ENCODE peak calls at places on chromosomes 3 and 15, in five cellular contexts. N, Z, X, O and U are unnamed samples. For H3K27me3, the result is how much of the 10 kb centered on the place peaks cover.

GRCh38 chr3:115100172-115100571 is 46.9 kb downstream of the ZBTB20 start:
- DNase-seq in N (no peak), Z (peak), X (no peak), O (peak), U (peak)

GRCh38 chr15:98682992-98683701 is 34.8 kb downstream of the IGF1R start:
- DNase-seq in N (no peak), Z (no peak), X (no peak), O (peak), U (no peak)

GRCh38 chr3:77186728-77187127 is 146.8 kb downstream of the ROBO2 start:
- DNase-seq in N (no peak), Z (no peak), X (no peak), O (peak), U (no peak)

GRCh38 chr15:101180620-101181307 is 71.1 kb downstream of the CHSY1 start:
- DNase-seq in N (no peak), Z (no peak), X (no peak), O (no peak), U (no peak)

GRCh38 chr15:69298697-69299441 is at the start of gene PAQR5:
- DNase-seq in N (no peak), Z (peak), X (peak), O (no peak), U (no peak)

GRCh38 chr15:41780266-41780665 is 6.0 kb downstream of the MAPKBP1 start:
- DNase-seq in N (no peak), Z (no peak), X (no peak), O (peak), U (no peak)

GRCh38 chr15:70636540-70637165 is 126.7 kb downstream of the UACA start:
- DNase-seq in N (no peak), Z (peak), X (no peak), O (no peak), U (no peak)

GRCh38 chr3:66938338-66938963 is 59.7 kb upstream of the KBTBD8 start:
- DNase-seq in N (no peak), Z (peak), X (peak), O (peak), U (peak)

GRCh38 chr15:53808058-53808703 is 48.7 kb upstream of the WDR72 start:
- DNase-seq in N (no peak), Z (peak), X (no peak), O (no peak), U (no peak)

GRCh38 chr15:75750261-75751050 is 37.8 kb upstream of the CSPG4 start:
- DNase-seq in N (no peak), Z (no peak), X (no peak), O (no peak), U (no peak)

GRCh38 chr3:85864896-85865295 is 906.1 kb downstream of the CADM2 start:
- DNase-seq in N (no peak), Z (no peak), X (no peak), O (no peak), U (no peak)

GRCh38 chr15:40843183-40843884 is 514 bp upstream of the SPINT1 start:
- DNase-seq in N (no peak), Z (no peak), X (no peak), O (no peak), U (no peak)

GRCh38 chr3:126322181-126322967 is 34.8 kb downstream of the KLF15 start:
- DNase-seq in N (no peak), Z (no peak), X (peak), O (no peak), U (no peak)

GRCh38 chr3:38163117-38163870 is 2.0 kb upstream of the OXSR1 start:
- DNase-seq in N (no peak), Z (peak), X (no peak), O (no peak), U (no peak)

GRCh38 chr15:66907826-66908502 is 157.4 kb upstream of the SMAD3 start:
- DNase-seq in N (no peak), Z (no peak), X (no peak), O (peak), U (no peak)

GRCh38 chr15:68580026-68580882 is 1.5 kb downstream of the CORO2B start:
- DNase-seq in N (no peak), Z (no peak), X (no peak), O (no peak), U (no peak)

GRCh38 chr3:191409791-191410359 is 51.1 kb upstream of the PYDC2 start:
- DNase-seq in N (no peak), Z (no peak), X (no peak), O (no peak), U (no peak)

GRCh38 chr15:57296473-57297162 is 79.7 kb upstream of the CGNL1 start:
- DNase-seq in N (no peak), Z (no peak), X (no peak), O (no peak), U (no peak)

GRCh38 chr15:34361278-34361677 is 5.7 kb downstream of the LPCAT4 start:
- DNase-seq in N (no peak), Z (no peak), X (no peak), O (no peak), U (no peak)
- TF ChIP-seq CTCF in N (no peak), Z (no peak), X (no peak), O (no peak), U (no peak)

GRCh38 chr3:169365993-169366915 is 297.3 kb downstream of the MECOM start:
- DNase-seq in N (no peak), Z (no peak), X (peak), O (no peak), U (no peak)

GRCh38 chr3:169362872-169363271 is 300.6 kb downstream of the MECOM start:
- DNase-seq in N (no peak), Z (no peak), X (no peak), O (no peak), U (no peak)

GRCh38 chr3:169362261-169362660 is 301.3 kb downstream of the MECOM start:
- DNase-seq in N (no peak), Z (no peak), X (peak), O (peak), U (no peak)

GRCh38 chr3:169367016-169367415 is 296.5 kb downstream of the MECOM start:
- DNase-seq in N (no peak), Z (no peak), X (no peak), O (no peak), U (no peak)

DNA sequence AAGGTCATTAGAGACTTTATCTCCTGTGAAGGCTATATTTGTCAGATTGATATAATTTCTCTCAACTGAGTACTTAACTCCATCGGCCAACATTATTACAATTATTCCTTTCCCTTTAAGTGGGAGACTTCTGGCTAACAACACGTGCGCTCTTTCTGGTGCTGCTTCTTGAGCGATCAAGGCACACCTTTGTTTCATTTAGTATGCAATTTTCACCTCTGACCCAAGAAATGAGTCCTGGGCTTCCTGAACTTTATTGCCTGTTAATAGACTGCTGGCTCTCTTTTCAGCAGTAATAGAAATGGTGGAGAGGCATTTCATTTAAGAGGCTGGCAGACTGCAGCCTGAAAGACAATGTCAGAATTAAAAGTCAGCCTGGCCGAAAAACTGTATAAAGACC is 300.2 kb downstream of the MECOM start:
- DNase-seq in N (no peak), Z (no peak), X (no peak), O (no peak), U (no peak)
- H3K27me3 ChIP-seq in N (under half), Z (under half), X (under half), O (under half), U (under half)

GRCh38 chr3:41404601-41405000 is 205.3 kb downstream of the CTNNB1 start:
- DNase-seq in N (no peak), Z (no peak), X (no peak), O (no peak), U (no peak)
- TF ChIP-seq CTCF in N (no peak), Z (no peak), X (no peak), O (no peak), U (no peak)

GRCh38 chr15:79430901-79431635 is 1.1 kb upstream of the MINAR1 start:
- DNase-seq in N (no peak), Z (peak), X (no peak), O (no peak), U (no peak)
- H3K27me3 ChIP-seq in N (under half), Z (half or more), X (under half), O (under half), U (under half)

GRCh38 chr3:46942079-46942478 is 34.5 kb downstream of the CCDC12 start:
- DNase-seq in N (no peak), Z (no peak), X (no peak), O (no peak), U (no peak)
- TF ChIP-seq CTCF in N (no peak), Z (no peak), X (no peak), O (no peak), U (no peak)